ENCODE peak calls at places on chromosomes 6 and 20, in five cellular contexts. T is A549, O is HepG2, U is GM12878, F is endothelial cell of umbilical vein. V is an unnamed sample.

GRCh38 chr20:36606171-36607116 is 865 bp downstream of the RAB5IF start:
- DNase-seq in T (no peak), F (peak; percentile 23), O (peak; percentile 88), U (no peak), V (peak; percentile 90)

GRCh38 chr6:128036808-128037570 is 136.1 kb upstream of the THEMIS start:
- DNase-seq in T (no peak), U (no peak), F (no peak), O (no peak), V (no peak)

GRCh38 chr20:62796699-62797491 is 622 bp downstream of the MRGBP start:
- DNase-seq in T (no peak), O (no peak), U (no peak), F (no peak), V (no peak)

GRCh38 chr6:34018961-34019606 is 126.8 kb downstream of the GRM4 start:
- DNase-seq in F (no peak), U (no peak), T (no peak), O (no peak), V (no peak)

GRCh38 chr20:58576590-58576944 is 61.4 kb upstream of the APCDD1L start:
- DNase-seq in F (no peak), O (no peak), U (no peak), T (no peak), V (no peak)

GRCh38 chr6:45450132-45450531 is 72.4 kb upstream of the SUPT3H start:
- DNase-seq in F (no peak), T (no peak), U (no peak), O (no peak), V (no peak)

GRCh38 chr6:125868252-125868651 is 77.5 kb downstream of the NCOA7 start:
- DNase-seq in O (no peak), T (no peak), U (no peak), F (no peak), V (no peak)

GRCh38 chr6:105432797-105433196 is 29.9 kb upstream of the PREP start:
- DNase-seq in O (peak; percentile 10), U (no peak), T (peak; percentile 25), F (peak; percentile 81), V (no peak)

GRCh38 chr6:79048611-79049010 is 29.4 kb downstream of the PHIP start:
- DNase-seq in O (peak; percentile 29), U (no peak), T (peak; percentile 5), F (peak; percentile 31), V (peak; percentile 47)

GRCh38 chr6:78835817-78836216 is 31.5 kb upstream of the IRAK1BP1 start:
- DNase-seq in U (no peak), O (no peak), T (no peak), F (no peak), V (peak; percentile 9)

GRCh38 chr20:39298116-39298515 is 336.0 kb downstream of the DHX35 start:
- DNase-seq in U (no peak), O (no peak), T (no peak), F (no peak), V (no peak)

GRCh38 chr6:98324406-98324930 is 509.9 kb upstream of the POU3F2 start:
- DNase-seq in O (no peak), F (no peak), T (no peak), U (no peak), V (no peak)

GRCh38 chr6:52598123-52598823 is 21.4 kb upstream of the TRAM2 start:
- DNase-seq in T (peak; percentile 61), U (no peak), F (peak; percentile 54), O (peak; percentile 100), V (peak; percentile 70)

GRCh38 chr20:6333110-6333509 is 210.3 kb upstream of the FERMT1 start:
- DNase-seq in U (no peak), T (no peak), O (no peak), F (no peak), V (no peak)

GRCh38 chr20:15528386-15529111 is 1044.7 kb downstream of the KIF16B start:
- DNase-seq in T (no peak), F (no peak), O (no peak), U (no peak), V (no peak)

GRCh38 chr6:154412106-154412820 is 55.7 kb upstream of the IPCEF1 start:
- DNase-seq in T (no peak), U (no peak), O (no peak), F (no peak), V (no peak)

GRCh38 chr6:24876496-24877465 is 59.0 kb downstream of the RIPOR2 start:
- DNase-seq in T (no peak), O (no peak), F (no peak), U (no peak), V (no peak)

GRCh38 chr6:106476326-106477105 is 116.0 kb downstream of the CRYBG1 start:
- DNase-seq in F (no peak), U (no peak), T (no peak), O (no peak), V (no peak)

GRCh38 chr20:22584630-22584921 is 204 bp upstream of the FOXA2 start:
- DNase-seq in O (peak; percentile 70), U (no peak), F (no peak), T (peak; percentile 98), V (no peak)

GRCh38 chr20:50130995-50131394 is 18.0 kb upstream of the UBE2V1 start:
- DNase-seq in F (no peak), U (no peak), T (no peak), O (no peak), V (no peak)

GRCh38 chr6:32933661-32934085 is 7.2 kb downstream of the HLA-DMB start:
- DNase-seq in O (peak; percentile 67), U (peak; percentile 38), T (peak; percentile 65), F (peak; percentile 76), V (peak; percentile 78)

GRCh38 chr6:1418471-1419191 is 29.3 kb downstream of the FOXF2 start:
- DNase-seq in U (no peak), O (no peak), F (no peak), T (no peak), V (peak; percentile 71)

GRCh38 chr6:135419162-135419561 is 78.4 kb downstream of the AHI1 start:
- DNase-seq in U (no peak), T (no peak), F (peak; percentile 72), O (no peak), V (no peak)

GRCh38 chr6:83966539-83966938 is 67.0 kb upstream of the MRAP2 start:
- DNase-seq in U (no peak), O (no peak), T (no peak), F (no peak), V (no peak)

GRCh38 chr20:3995067-3995748 is 20.1 kb downstream of the RNF24 start:
- DNase-seq in O (no peak), U (no peak), F (no peak), T (no peak), V (peak; percentile 35)

GRCh38 chr6:22251331-22251730 is 45.5 kb downstream of the PRL start:
- DNase-seq in F (peak; percentile 18), T (no peak), U (no peak), O (no peak), V (no peak)

GRCh38 chr6:111113731-111114438 is 26.6 kb downstream of the SLC16A10 start:
- DNase-seq in F (no peak), O (no peak), T (no peak), U (no peak), V (peak; percentile 13)

GRCh38 chr6:44052419-44053011 is 74.7 kb downstream of the MRPL14 start:
- DNase-seq in T (no peak), U (no peak), F (no peak), O (no peak), V (peak; percentile 96)

DNA sequence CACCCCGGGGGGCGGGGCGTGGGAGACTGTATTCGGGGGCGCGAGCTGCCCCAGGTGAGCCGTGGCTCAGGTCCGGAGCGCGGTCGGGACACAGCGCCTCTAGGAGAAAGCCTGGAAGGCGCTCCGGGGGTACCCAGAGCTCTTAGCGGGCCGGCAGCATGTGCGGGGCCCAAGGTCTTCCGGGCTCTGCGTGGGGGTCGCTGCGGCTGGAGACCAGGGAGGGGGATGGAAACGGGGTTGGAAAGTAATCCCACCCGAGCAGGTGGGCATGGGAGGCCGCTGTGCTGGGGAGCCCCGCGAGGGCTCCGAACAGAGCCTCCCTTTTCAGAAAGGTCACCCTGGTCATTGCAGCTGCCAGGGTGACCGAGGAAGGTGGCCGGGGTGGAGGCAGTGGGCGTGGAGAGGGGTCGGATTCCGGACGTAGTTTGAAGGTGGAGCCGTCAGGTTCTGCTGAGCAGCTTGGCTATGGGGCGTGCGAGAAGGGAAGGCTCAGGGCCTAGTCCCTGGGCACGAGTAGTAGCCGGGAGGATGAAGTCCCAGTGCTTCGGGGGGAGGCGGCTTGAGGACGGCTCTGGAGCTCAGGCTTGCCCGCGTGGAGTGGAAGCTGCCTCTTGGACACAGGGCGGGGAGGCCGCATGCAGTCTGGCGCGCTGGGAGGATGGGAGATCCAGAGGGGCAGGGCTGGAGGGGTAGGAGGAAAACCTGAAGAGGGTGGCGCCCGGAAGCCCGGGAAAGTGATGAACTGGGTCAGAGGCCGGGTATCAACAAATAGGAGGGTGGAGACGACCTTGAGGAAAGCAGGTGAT is at the start of gene SIRT5:
- DNase-seq in F (peak; percentile 82), T (peak; percentile 76), O (peak; percentile 94), U (peak; percentile 52), V (peak; percentile 92)
- TF ChIP-seq POLR2A in F (no peak), T (peak; percentile 58), O (peak; percentile 86), U (peak; percentile 84), V (peak; percentile 79)

GRCh38 chr6:132959927-132960326 is 145.6 kb downstream of the RPS12 start:
- DNase-seq in T (no peak), F (no peak), O (no peak), U (no peak), V (no peak)

GRCh38 chr6:132961122-132961521 is 146.8 kb downstream of the RPS12 start:
- DNase-seq in O (peak; percentile 64), T (no peak), F (peak; percentile 38), U (no peak), V (no peak)

GRCh38 chr6:132962936-132963579 is 148.7 kb downstream of the RPS12 start:
- DNase-seq in U (no peak), F (peak; percentile 82), O (peak; percentile 79), T (peak; percentile 38), V (peak; percentile 63)

GRCh38 chr6:132960720-132961119 is 146.4 kb downstream of the RPS12 start:
- DNase-seq in U (no peak), T (no peak), O (no peak), F (no peak), V (no peak)

DNA sequence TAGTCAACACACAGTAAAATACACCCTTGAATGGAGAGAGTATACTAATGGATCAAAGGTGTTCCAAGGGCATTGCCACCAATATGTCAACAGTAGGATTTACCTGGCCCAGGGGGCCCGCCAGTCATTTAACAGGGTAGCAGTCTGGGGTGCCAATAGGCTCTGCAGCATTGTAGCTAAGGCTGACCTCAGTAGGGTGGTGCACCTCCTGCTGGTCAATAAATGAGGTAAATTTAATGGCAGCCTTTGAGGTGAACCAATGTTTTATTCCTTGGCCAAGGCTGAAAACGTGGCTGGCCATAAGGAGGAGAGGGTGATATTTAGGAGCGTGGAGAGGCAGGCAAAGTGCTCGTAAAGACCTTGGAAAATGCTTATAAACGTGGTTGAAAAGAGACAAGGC is 147.2 kb downstream of the RPS12 start:
- DNase-seq in O (peak; percentile 10), F (no peak), U (no peak), T (no peak), V (peak; percentile 12)
- TF ChIP-seq CTCF in O (peak; percentile 59), F (no peak), U (peak; percentile 22), T (no peak), V (peak; percentile 9)

GRCh38 chr6:16126881-16127280 is 2.0 kb upstream of the MYLIP start:
- DNase-seq in O (no peak), U (no peak), T (no peak), F (no peak), V (no peak)
- TF ChIP-seq MYC in O (no peak), U (no peak), T (no peak), F (no peak), V (no peak)

DNA sequence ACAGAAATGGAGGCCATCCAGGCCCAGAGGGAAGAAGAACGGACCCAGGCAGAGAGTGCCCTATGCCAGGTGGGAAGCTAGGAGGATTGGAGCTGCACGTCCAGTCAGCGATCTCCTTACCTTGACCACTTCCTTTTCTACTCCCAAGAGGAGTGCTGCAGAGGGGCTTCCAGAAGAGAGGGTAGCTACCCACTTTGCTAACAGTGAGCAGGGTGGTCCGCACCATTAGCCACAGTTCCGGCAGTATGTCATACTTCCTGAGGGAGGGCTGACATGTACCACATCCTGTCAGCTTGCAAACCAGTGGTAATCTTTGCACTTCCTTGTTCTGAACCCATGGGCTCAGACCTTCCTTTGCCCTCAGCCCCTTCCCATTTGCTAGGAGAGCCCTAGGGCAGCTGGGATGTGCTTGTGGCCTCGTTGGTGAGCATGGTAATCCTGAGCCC is 35.4 kb downstream of the CEP250 start:
- DNase-seq in T (no peak), U (peak; percentile 51), O (no peak), F (no peak), V (peak; percentile 91)
- TF ChIP-seq POLR2A in T (no peak), U (peak; percentile 95), O (no peak), F (no peak), V (peak; percentile 52)